ENCODE peak calls at places on chromosome 3, in nine cellular contexts. One of them, this sample, is unnamed. For H3K4me1, the result is how much of the 10 kb centered on the place peaks cover.

GRCh38 chr3:33437556-33438283 is 2.5 kb downstream of the UBP1 start:
- DNase-seq in HCT116: no peak
- DNase-seq in H1: no peak
- DNase-seq in Peyer's patch: no peak
- DNase-seq in CD8-positive, alpha-beta T cell: no peak
- DNase-seq in kidney: no peak
- DNase-seq in OCI-LY7: peak
- DNase-seq in ovary: no peak
- DNase-seq in heart right ventricle: no peak
- DNase-seq in this sample: peak

GRCh38 chr3:18099611-18100010 is 325.5 kb downstream of the SATB1 start:
- DNase-seq in HCT116: no peak
- DNase-seq in H1: no peak
- DNase-seq in Peyer's patch: no peak
- DNase-seq in CD8-positive, alpha-beta T cell: no peak
- DNase-seq in kidney: no peak
- DNase-seq in OCI-LY7: no peak
- DNase-seq in ovary: no peak
- DNase-seq in heart right ventricle: no peak
- DNase-seq in this sample: peak

GRCh38 chr3:61805510-61806080 is 244.2 kb downstream of the PTPRG start:
- DNase-seq in HCT116: no peak
- DNase-seq in H1: no peak
- DNase-seq in Peyer's patch: no peak
- DNase-seq in CD8-positive, alpha-beta T cell: no peak
- DNase-seq in kidney: no peak
- DNase-seq in OCI-LY7: no peak
- DNase-seq in ovary: no peak
- DNase-seq in heart right ventricle: no peak
- DNase-seq in this sample: no peak

GRCh38 chr3:10137178-10137577 is 4.4 kb upstream of the VHL start:
- DNase-seq in HCT116: no peak
- DNase-seq in H1: no peak
- DNase-seq in Peyer's patch: no peak
- DNase-seq in CD8-positive, alpha-beta T cell: no peak
- DNase-seq in kidney: no peak
- DNase-seq in OCI-LY7: no peak
- DNase-seq in ovary: no peak
- DNase-seq in heart right ventricle: no peak
- DNase-seq in this sample: peak

GRCh38 chr3:110814170-110815007 is 257.2 kb upstream of the NECTIN3 start:
- DNase-seq in HCT116: peak
- DNase-seq in H1: no peak
- DNase-seq in Peyer's patch: no peak
- DNase-seq in CD8-positive, alpha-beta T cell: peak
- DNase-seq in kidney: peak
- DNase-seq in OCI-LY7: no peak
- DNase-seq in ovary: no peak
- DNase-seq in heart right ventricle: no peak
- DNase-seq in this sample: peak

GRCh38 chr3:70861855-70862254 is 549.4 kb upstream of the MDFIC2 start:
- DNase-seq in HCT116: no peak
- DNase-seq in H1: no peak
- DNase-seq in Peyer's patch: no peak
- DNase-seq in CD8-positive, alpha-beta T cell: no peak
- DNase-seq in kidney: no peak
- DNase-seq in OCI-LY7: no peak
- DNase-seq in ovary: no peak
- DNase-seq in heart right ventricle: no peak
- DNase-seq in this sample: no peak

GRCh38 chr3:176867681-176868663 is 329.3 kb downstream of the TBL1XR1 start:
- DNase-seq in HCT116: no peak
- DNase-seq in H1: no peak
- DNase-seq in Peyer's patch: peak
- DNase-seq in CD8-positive, alpha-beta T cell: no peak
- DNase-seq in kidney: no peak
- DNase-seq in OCI-LY7: no peak
- DNase-seq in ovary: no peak
- DNase-seq in heart right ventricle: no peak
- DNase-seq in this sample: peak

GRCh38 chr3:155026999-155027591 is 53.0 kb upstream of the MME start:
- DNase-seq in HCT116: no peak
- DNase-seq in H1: no peak
- DNase-seq in Peyer's patch: no peak
- DNase-seq in CD8-positive, alpha-beta T cell: no peak
- DNase-seq in kidney: no peak
- DNase-seq in OCI-LY7: no peak
- DNase-seq in ovary: no peak
- DNase-seq in heart right ventricle: no peak
- DNase-seq in this sample: no peak

GRCh38 chr3:177827517-177828249 is 630.4 kb upstream of the TBL1XR1 start:
- DNase-seq in HCT116: no peak
- DNase-seq in H1: no peak
- DNase-seq in Peyer's patch: peak
- DNase-seq in CD8-positive, alpha-beta T cell: no peak
- DNase-seq in kidney: no peak
- DNase-seq in OCI-LY7: no peak
- DNase-seq in ovary: no peak
- DNase-seq in heart right ventricle: no peak
- DNase-seq in this sample: peak

GRCh38 chr3:8201011-8201410 is 300.6 kb upstream of the LMCD1 start:
- DNase-seq in HCT116: no peak
- DNase-seq in H1: no peak
- DNase-seq in Peyer's patch: no peak
- DNase-seq in CD8-positive, alpha-beta T cell: no peak
- DNase-seq in kidney: no peak
- DNase-seq in OCI-LY7: no peak
- DNase-seq in ovary: no peak
- DNase-seq in heart right ventricle: no peak
- DNase-seq in this sample: no peak

GRCh38 chr3:8204846-8205624 is 296.6 kb upstream of the LMCD1 start:
- DNase-seq in HCT116: no peak
- DNase-seq in H1: no peak
- DNase-seq in Peyer's patch: no peak
- DNase-seq in CD8-positive, alpha-beta T cell: no peak
- DNase-seq in kidney: no peak
- DNase-seq in OCI-LY7: no peak
- DNase-seq in ovary: no peak
- DNase-seq in heart right ventricle: no peak
- DNase-seq in this sample: peak

GRCh38 chr3:8201886-8202285 is 299.7 kb upstream of the LMCD1 start:
- DNase-seq in HCT116: no peak
- DNase-seq in H1: no peak
- DNase-seq in Peyer's patch: no peak
- DNase-seq in CD8-positive, alpha-beta T cell: no peak
- DNase-seq in kidney: no peak
- DNase-seq in OCI-LY7: no peak
- DNase-seq in ovary: no peak
- DNase-seq in heart right ventricle: no peak
- DNase-seq in this sample: no peak

GRCh38 chr3:8210752-8211405 is 290.7 kb upstream of the LMCD1 start:
- DNase-seq in HCT116: no peak
- DNase-seq in H1: no peak
- DNase-seq in Peyer's patch: no peak
- DNase-seq in CD8-positive, alpha-beta T cell: no peak
- DNase-seq in kidney: no peak
- DNase-seq in OCI-LY7: no peak
- DNase-seq in ovary: no peak
- DNase-seq in heart right ventricle: no peak
- DNase-seq in this sample: peak

DNA sequence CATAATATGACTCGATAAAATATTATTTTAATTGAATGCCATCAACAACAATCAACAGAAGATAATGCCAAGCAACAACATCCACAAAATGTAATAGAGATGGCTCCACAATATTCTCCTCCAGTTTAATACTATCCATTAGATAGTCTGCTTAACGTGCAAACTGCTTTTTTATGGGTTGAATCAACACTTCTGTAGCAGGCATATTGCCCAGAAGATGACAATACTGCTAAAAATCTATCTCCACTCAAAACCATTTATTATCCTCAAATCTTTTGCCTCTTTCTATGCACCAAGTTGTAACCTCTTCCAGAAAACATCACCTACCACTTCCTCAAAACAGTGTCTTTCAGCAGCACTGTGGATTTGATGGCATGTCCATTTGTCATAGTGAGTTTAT is 295.7 kb upstream of the LMCD1 start:
- DNase-seq in HCT116: no peak
- DNase-seq in H1: no peak
- DNase-seq in Peyer's patch: no peak
- DNase-seq in CD8-positive, alpha-beta T cell: no peak
- DNase-seq in kidney: no peak
- DNase-seq in OCI-LY7: no peak
- DNase-seq in ovary: no peak
- DNase-seq in heart right ventricle: no peak
- DNase-seq in this sample: no peak
- TF ChIP-seq CTCF in HCT116: no peak
- TF ChIP-seq CTCF in H1: no peak
- TF ChIP-seq CTCF in Peyer's patch: no peak
- TF ChIP-seq CTCF in CD8-positive, alpha-beta T cell: no peak
- TF ChIP-seq CTCF in kidney: no peak
- TF ChIP-seq CTCF in OCI-LY7: no peak
- TF ChIP-seq CTCF in ovary: no peak
- TF ChIP-seq CTCF in heart right ventricle: no peak
- TF ChIP-seq CTCF in this sample: no peak

GRCh38 chr3:11825271-11825670 is 21.4 kb downstream of the TAMM41 start:
- DNase-seq in HCT116: no peak
- DNase-seq in H1: no peak
- DNase-seq in Peyer's patch: no peak
- DNase-seq in CD8-positive, alpha-beta T cell: no peak
- DNase-seq in kidney: no peak
- DNase-seq in OCI-LY7: no peak
- DNase-seq in ovary: no peak
- DNase-seq in heart right ventricle: no peak
- DNase-seq in this sample: no peak
- H3K4me1 ChIP-seq in HCT116: under half
- H3K4me1 ChIP-seq in H1: under half
- H3K4me1 ChIP-seq in Peyer's patch: under half
- H3K4me1 ChIP-seq in CD8-positive, alpha-beta T cell: under half
- H3K4me1 ChIP-seq in kidney: under half
- H3K4me1 ChIP-seq in OCI-LY7: under half
- H3K4me1 ChIP-seq in ovary: under half
- H3K4me1 ChIP-seq in heart right ventricle: under half
- H3K4me1 ChIP-seq in this sample: under half

DNA sequence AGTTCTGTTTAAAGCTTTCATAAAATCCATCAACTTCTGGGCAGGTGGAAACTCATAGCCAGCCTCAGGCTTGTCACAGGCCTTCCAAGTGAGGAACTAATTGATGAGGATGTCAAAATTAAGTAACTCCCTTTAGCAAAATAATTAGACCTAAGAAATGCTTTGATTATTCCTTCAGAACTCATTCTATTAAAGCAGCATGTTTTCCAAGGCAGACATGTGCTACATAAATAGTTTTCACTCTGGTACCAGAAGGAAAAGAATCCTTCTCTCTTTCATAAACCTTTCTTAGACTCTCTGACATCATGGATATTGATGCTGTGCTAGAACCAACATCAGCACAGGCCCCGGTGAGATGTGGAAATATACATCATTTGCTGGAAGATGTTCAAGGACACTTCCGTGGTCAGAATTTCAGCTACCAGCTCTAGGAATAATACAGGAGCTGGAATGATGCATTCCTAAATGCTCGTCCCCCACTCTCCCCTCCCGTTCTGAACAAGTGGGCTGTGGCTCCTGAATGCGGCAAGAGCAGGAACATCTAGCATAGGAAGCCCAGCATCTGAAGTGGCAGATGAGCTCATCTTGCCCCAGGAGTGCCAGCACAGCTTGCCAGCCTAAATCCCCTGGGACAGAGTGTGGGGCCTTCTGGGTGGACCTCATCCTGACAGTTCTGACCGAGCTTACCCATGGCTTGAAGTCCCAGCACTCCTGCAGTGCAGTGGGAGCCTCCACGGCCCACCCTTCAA is 82.4 kb downstream of the WWTR1 start:
- DNase-seq in HCT116: no peak
- DNase-seq in H1: no peak
- DNase-seq in Peyer's patch: no peak
- DNase-seq in CD8-positive, alpha-beta T cell: no peak
- DNase-seq in kidney: no peak
- DNase-seq in OCI-LY7: no peak
- DNase-seq in ovary: peak
- DNase-seq in heart right ventricle: no peak
- DNase-seq in this sample: peak
- H3K27ac ChIP-seq in HCT116: peak
- H3K27ac ChIP-seq in H1: no peak
- H3K27ac ChIP-seq in Peyer's patch: peak
- H3K27ac ChIP-seq in CD8-positive, alpha-beta T cell: no peak
- H3K27ac ChIP-seq in kidney: peak
- H3K27ac ChIP-seq in OCI-LY7: no peak
- H3K27ac ChIP-seq in ovary: peak
- H3K27ac ChIP-seq in heart right ventricle: peak
- H3K27ac ChIP-seq in this sample: peak

GRCh38 chr3:127406309-127407025 is 118.6 kb upstream of the PRR20G start:
- DNase-seq in HCT116: peak
- DNase-seq in H1: no peak
- DNase-seq in Peyer's patch: peak
- DNase-seq in CD8-positive, alpha-beta T cell: no peak
- DNase-seq in kidney: no peak
- DNase-seq in OCI-LY7: peak
- DNase-seq in ovary: no peak
- DNase-seq in heart right ventricle: no peak
- DNase-seq in this sample: peak
- TF ChIP-seq CTCF in HCT116: peak
- TF ChIP-seq CTCF in H1: peak
- TF ChIP-seq CTCF in Peyer's patch: no peak
- TF ChIP-seq CTCF in CD8-positive, alpha-beta T cell: no peak
- TF ChIP-seq CTCF in kidney: no peak
- TF ChIP-seq CTCF in OCI-LY7: peak
- TF ChIP-seq CTCF in ovary: no peak
- TF ChIP-seq CTCF in heart right ventricle: no peak
- TF ChIP-seq CTCF in this sample: peak

GRCh38 chr3:50163572-50163971 is 8.4 kb downstream of the SEMA3F start:
- DNase-seq in HCT116: no peak
- DNase-seq in H1: no peak
- DNase-seq in Peyer's patch: no peak
- DNase-seq in CD8-positive, alpha-beta T cell: no peak
- DNase-seq in kidney: no peak
- DNase-seq in OCI-LY7: no peak
- DNase-seq in ovary: no peak
- DNase-seq in heart right ventricle: no peak
- DNase-seq in this sample: no peak
- H3K4me1 ChIP-seq in HCT116: under half
- H3K4me1 ChIP-seq in H1: under half
- H3K4me1 ChIP-seq in Peyer's patch: under half
- H3K4me1 ChIP-seq in CD8-positive, alpha-beta T cell: under half
- H3K4me1 ChIP-seq in kidney: half or more
- H3K4me1 ChIP-seq in OCI-LY7: under half
- H3K4me1 ChIP-seq in ovary: under half
- H3K4me1 ChIP-seq in heart right ventricle: half or more
- H3K4me1 ChIP-seq in this sample: half or more